ENCODE peak calls at places on chromosomes 16 and 17, in eight cellular contexts. One of them, this sample, is unnamed.

GRCh38 chr17:45902892-45903346 is 8.6 kb downstream of the MAPT start:
- DNase-seq in right lobe of liver: no peak
- DNase-seq in CD8-positive, alpha-beta T cell: no peak
- DNase-seq in cardiac muscle cell: no peak
- DNase-seq in heart right ventricle: no peak
- DNase-seq in AG09309: no peak
- DNase-seq in dorsolateral prefrontal cortex: no peak
- DNase-seq in fibroblast of mammary gland: no peak
- DNase-seq in this sample: no peak

GRCh38 chr16:12639044-12639443 is 164.6 kb downstream of the CPPED1 start:
- DNase-seq in right lobe of liver: no peak
- DNase-seq in CD8-positive, alpha-beta T cell: no peak
- DNase-seq in cardiac muscle cell: no peak
- DNase-seq in heart right ventricle: no peak
- DNase-seq in AG09309: peak
- DNase-seq in dorsolateral prefrontal cortex: no peak
- DNase-seq in fibroblast of mammary gland: peak
- DNase-seq in this sample: no peak

GRCh38 chr17:64547354-64547753 is 40.6 kb downstream of the CEP95 start:
- DNase-seq in right lobe of liver: no peak
- DNase-seq in CD8-positive, alpha-beta T cell: no peak
- DNase-seq in cardiac muscle cell: peak
- DNase-seq in heart right ventricle: no peak
- DNase-seq in AG09309: no peak
- DNase-seq in dorsolateral prefrontal cortex: no peak
- DNase-seq in fibroblast of mammary gland: no peak
- DNase-seq in this sample: no peak

GRCh38 chr17:79441607-79442006 is 169.2 kb downstream of the RBFOX3 start:
- DNase-seq in right lobe of liver: no peak
- DNase-seq in CD8-positive, alpha-beta T cell: no peak
- DNase-seq in cardiac muscle cell: no peak
- DNase-seq in heart right ventricle: no peak
- DNase-seq in AG09309: no peak
- DNase-seq in dorsolateral prefrontal cortex: no peak
- DNase-seq in fibroblast of mammary gland: no peak
- DNase-seq in this sample: no peak

GRCh38 chr16:48676836-48677235 is 66.9 kb upstream of the N4BP1 start:
- DNase-seq in right lobe of liver: no peak
- DNase-seq in CD8-positive, alpha-beta T cell: no peak
- DNase-seq in cardiac muscle cell: no peak
- DNase-seq in heart right ventricle: no peak
- DNase-seq in AG09309: no peak
- DNase-seq in dorsolateral prefrontal cortex: no peak
- DNase-seq in fibroblast of mammary gland: peak
- DNase-seq in this sample: no peak

GRCh38 chr17:7750321-7750821 is 32.8 kb downstream of the DNAH2 start:
- DNase-seq in right lobe of liver: no peak
- DNase-seq in CD8-positive, alpha-beta T cell: no peak
- DNase-seq in cardiac muscle cell: no peak
- DNase-seq in heart right ventricle: no peak
- DNase-seq in AG09309: peak
- DNase-seq in dorsolateral prefrontal cortex: no peak
- DNase-seq in fibroblast of mammary gland: peak
- DNase-seq in this sample: no peak

GRCh38 chr17:30477758-30478115 is 529 bp downstream of the GOSR1 start:
- DNase-seq in right lobe of liver: no peak
- DNase-seq in CD8-positive, alpha-beta T cell: no peak
- DNase-seq in cardiac muscle cell: no peak
- DNase-seq in heart right ventricle: no peak
- DNase-seq in AG09309: no peak
- DNase-seq in dorsolateral prefrontal cortex: no peak
- DNase-seq in fibroblast of mammary gland: peak
- DNase-seq in this sample: no peak

GRCh38 chr17:9342225-9342624 is 233.4 kb downstream of the STX8 start:
- DNase-seq in right lobe of liver: no peak
- DNase-seq in CD8-positive, alpha-beta T cell: no peak
- DNase-seq in cardiac muscle cell: no peak
- DNase-seq in heart right ventricle: no peak
- DNase-seq in AG09309: no peak
- DNase-seq in dorsolateral prefrontal cortex: no peak
- DNase-seq in fibroblast of mammary gland: no peak
- DNase-seq in this sample: no peak

GRCh38 chr16:22754577-22754976 is 59.4 kb upstream of the HS3ST2 start:
- DNase-seq in right lobe of liver: no peak
- DNase-seq in CD8-positive, alpha-beta T cell: no peak
- DNase-seq in cardiac muscle cell: no peak
- DNase-seq in heart right ventricle: no peak
- DNase-seq in AG09309: no peak
- DNase-seq in dorsolateral prefrontal cortex: no peak
- DNase-seq in fibroblast of mammary gland: no peak
- DNase-seq in this sample: no peak

GRCh38 chr16:89037261-89038152 is 56.1 kb upstream of the ACSF3 start:
- DNase-seq in right lobe of liver: peak
- DNase-seq in CD8-positive, alpha-beta T cell: no peak
- DNase-seq in cardiac muscle cell: peak
- DNase-seq in heart right ventricle: peak
- DNase-seq in AG09309: no peak
- DNase-seq in dorsolateral prefrontal cortex: no peak
- DNase-seq in fibroblast of mammary gland: peak
- DNase-seq in this sample: peak

GRCh38 chr16:73032548-73033270 is 15.2 kb downstream of the ZFHX3 start:
- DNase-seq in right lobe of liver: no peak
- DNase-seq in CD8-positive, alpha-beta T cell: no peak
- DNase-seq in cardiac muscle cell: peak
- DNase-seq in heart right ventricle: no peak
- DNase-seq in AG09309: no peak
- DNase-seq in dorsolateral prefrontal cortex: no peak
- DNase-seq in fibroblast of mammary gland: no peak
- DNase-seq in this sample: no peak

GRCh38 chr17:66964930-66965800 is 658 bp downstream of the CACNG4 start:
- DNase-seq in right lobe of liver: no peak
- DNase-seq in CD8-positive, alpha-beta T cell: peak
- DNase-seq in cardiac muscle cell: peak
- DNase-seq in heart right ventricle: no peak
- DNase-seq in AG09309: no peak
- DNase-seq in dorsolateral prefrontal cortex: no peak
- DNase-seq in fibroblast of mammary gland: no peak
- DNase-seq in this sample: peak

GRCh38 chr16:70805787-70806186 is 4.8 kb upstream of the VAC14 start:
- DNase-seq in right lobe of liver: no peak
- DNase-seq in CD8-positive, alpha-beta T cell: no peak
- DNase-seq in cardiac muscle cell: no peak
- DNase-seq in heart right ventricle: no peak
- DNase-seq in AG09309: no peak
- DNase-seq in dorsolateral prefrontal cortex: no peak
- DNase-seq in fibroblast of mammary gland: peak
- DNase-seq in this sample: no peak

GRCh38 chr17:61400058-61400785 is 579 bp downstream of the TBX2 start:
- DNase-seq in right lobe of liver: no peak
- DNase-seq in CD8-positive, alpha-beta T cell: no peak
- DNase-seq in cardiac muscle cell: peak
- DNase-seq in heart right ventricle: no peak
- DNase-seq in AG09309: no peak
- DNase-seq in dorsolateral prefrontal cortex: no peak
- DNase-seq in fibroblast of mammary gland: no peak
- DNase-seq in this sample: no peak

GRCh38 chr17:61401280-61402072 is 1.8 kb downstream of the TBX2 start:
- DNase-seq in right lobe of liver: no peak
- DNase-seq in CD8-positive, alpha-beta T cell: no peak
- DNase-seq in cardiac muscle cell: peak
- DNase-seq in heart right ventricle: no peak
- DNase-seq in AG09309: no peak
- DNase-seq in dorsolateral prefrontal cortex: no peak
- DNase-seq in fibroblast of mammary gland: no peak
- DNase-seq in this sample: no peak

GRCh38 chr17:61400786-61401279 is 1.2 kb downstream of the TBX2 start:
- DNase-seq in right lobe of liver: no peak
- DNase-seq in CD8-positive, alpha-beta T cell: no peak
- DNase-seq in cardiac muscle cell: peak
- DNase-seq in heart right ventricle: no peak
- DNase-seq in AG09309: no peak
- DNase-seq in dorsolateral prefrontal cortex: no peak
- DNase-seq in fibroblast of mammary gland: no peak
- DNase-seq in this sample: peak

GRCh38 chr17:61398721-61399130 is 917 bp upstream of the TBX2 start:
- DNase-seq in right lobe of liver: no peak
- DNase-seq in CD8-positive, alpha-beta T cell: no peak
- DNase-seq in cardiac muscle cell: no peak
- DNase-seq in heart right ventricle: no peak
- DNase-seq in AG09309: no peak
- DNase-seq in dorsolateral prefrontal cortex: no peak
- DNase-seq in fibroblast of mammary gland: no peak
- DNase-seq in this sample: no peak

GRCh38 chr17:61399131-61400057 is at the start of gene TBX2:
- DNase-seq in right lobe of liver: peak
- DNase-seq in CD8-positive, alpha-beta T cell: no peak
- DNase-seq in cardiac muscle cell: peak
- DNase-seq in heart right ventricle: peak
- DNase-seq in AG09309: peak
- DNase-seq in dorsolateral prefrontal cortex: no peak
- DNase-seq in fibroblast of mammary gland: peak
- DNase-seq in this sample: peak
- H3K4me3 ChIP-seq in right lobe of liver: peak
- H3K4me3 ChIP-seq in CD8-positive, alpha-beta T cell: no peak
- H3K4me3 ChIP-seq in cardiac muscle cell: peak
- H3K4me3 ChIP-seq in heart right ventricle: peak
- H3K4me3 ChIP-seq in AG09309: peak
- H3K4me3 ChIP-seq in dorsolateral prefrontal cortex: peak
- H3K4me3 ChIP-seq in fibroblast of mammary gland: peak
- H3K4me3 ChIP-seq in this sample: peak

DNA sequence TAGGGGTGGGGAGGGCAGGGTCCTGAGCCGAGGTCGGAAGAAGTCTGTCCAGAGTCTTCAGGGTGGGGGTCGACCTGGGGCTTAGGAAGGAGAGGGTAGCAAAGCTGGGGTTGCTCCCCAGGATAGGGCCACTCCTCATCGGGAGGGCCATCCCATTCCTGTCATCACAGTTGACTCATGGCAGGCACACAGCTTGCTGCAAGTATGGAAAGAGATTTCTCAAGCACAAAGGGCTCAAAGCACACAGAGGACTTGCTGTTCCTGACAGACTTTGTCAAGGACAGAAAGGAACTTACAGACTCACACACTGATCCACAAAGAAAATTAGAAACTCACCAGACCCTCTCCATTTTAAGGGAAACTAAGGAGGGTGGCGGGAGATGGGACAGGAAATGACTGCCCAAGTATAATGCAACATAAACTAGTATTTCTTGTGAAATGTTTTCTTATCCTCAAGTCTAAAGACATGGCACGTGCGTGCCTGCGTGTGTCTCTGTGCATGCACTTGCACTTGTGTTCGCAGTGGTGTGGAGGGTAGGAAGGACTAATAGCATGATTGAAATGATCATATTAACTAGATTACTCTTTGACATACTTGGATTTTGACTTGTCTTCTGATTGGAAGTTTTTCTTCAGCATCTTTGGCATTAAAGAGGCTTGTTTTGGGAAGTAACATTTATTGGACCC is 2.4 kb downstream of the AOC2 start:
- DNase-seq in right lobe of liver: no peak
- DNase-seq in CD8-positive, alpha-beta T cell: no peak
- DNase-seq in cardiac muscle cell: no peak
- DNase-seq in heart right ventricle: no peak
- DNase-seq in AG09309: peak
- DNase-seq in dorsolateral prefrontal cortex: no peak
- DNase-seq in fibroblast of mammary gland: peak
- DNase-seq in this sample: no peak
- TF ChIP-seq CTCF in right lobe of liver: no peak
- TF ChIP-seq CTCF in CD8-positive, alpha-beta T cell: no peak
- TF ChIP-seq CTCF in cardiac muscle cell: no peak
- TF ChIP-seq CTCF in heart right ventricle: no peak
- TF ChIP-seq CTCF in AG09309: no peak
- TF ChIP-seq CTCF in dorsolateral prefrontal cortex: no peak
- TF ChIP-seq CTCF in fibroblast of mammary gland: no peak
- TF ChIP-seq CTCF in this sample: no peak

GRCh38 chr17:38559025-38559879 is 46.5 kb downstream of the SRCIN1 start:
- DNase-seq in right lobe of liver: peak
- DNase-seq in CD8-positive, alpha-beta T cell: peak
- DNase-seq in cardiac muscle cell: peak
- DNase-seq in heart right ventricle: peak
- DNase-seq in AG09309: no peak
- DNase-seq in dorsolateral prefrontal cortex: peak
- DNase-seq in fibroblast of mammary gland: peak
- DNase-seq in this sample: peak

GRCh38 chr17:38556234-38556633 is 49.5 kb downstream of the SRCIN1 start:
- DNase-seq in right lobe of liver: no peak
- DNase-seq in CD8-positive, alpha-beta T cell: no peak
- DNase-seq in cardiac muscle cell: no peak
- DNase-seq in heart right ventricle: no peak
- DNase-seq in AG09309: no peak
- DNase-seq in dorsolateral prefrontal cortex: no peak
- DNase-seq in fibroblast of mammary gland: no peak
- DNase-seq in this sample: no peak

GRCh38 chr17:38558751-38559024 is 47.1 kb downstream of the SRCIN1 start:
- DNase-seq in right lobe of liver: no peak
- DNase-seq in CD8-positive, alpha-beta T cell: no peak
- DNase-seq in cardiac muscle cell: no peak
- DNase-seq in heart right ventricle: no peak
- DNase-seq in AG09309: no peak
- DNase-seq in dorsolateral prefrontal cortex: no peak
- DNase-seq in fibroblast of mammary gland: no peak
- DNase-seq in this sample: no peak

GRCh38 chr17:38557836-38558750 is 47.7 kb downstream of the SRCIN1 start:
- DNase-seq in right lobe of liver: peak
- DNase-seq in CD8-positive, alpha-beta T cell: peak
- DNase-seq in cardiac muscle cell: peak
- DNase-seq in heart right ventricle: peak
- DNase-seq in AG09309: peak
- DNase-seq in dorsolateral prefrontal cortex: peak
- DNase-seq in fibroblast of mammary gland: peak
- DNase-seq in this sample: peak

GRCh38 chr17:38557395-38557794 is 48.4 kb downstream of the SRCIN1 start:
- DNase-seq in right lobe of liver: no peak
- DNase-seq in CD8-positive, alpha-beta T cell: no peak
- DNase-seq in cardiac muscle cell: no peak
- DNase-seq in heart right ventricle: no peak
- DNase-seq in AG09309: no peak
- DNase-seq in dorsolateral prefrontal cortex: no peak
- DNase-seq in fibroblast of mammary gland: no peak
- DNase-seq in this sample: no peak
- H3K4me3 ChIP-seq in right lobe of liver: peak
- H3K4me3 ChIP-seq in CD8-positive, alpha-beta T cell: no peak
- H3K4me3 ChIP-seq in cardiac muscle cell: no peak
- H3K4me3 ChIP-seq in heart right ventricle: no peak
- H3K4me3 ChIP-seq in AG09309: no peak
- H3K4me3 ChIP-seq in dorsolateral prefrontal cortex: peak
- H3K4me3 ChIP-seq in fibroblast of mammary gland: no peak
- H3K4me3 ChIP-seq in this sample: no peak

DNA sequence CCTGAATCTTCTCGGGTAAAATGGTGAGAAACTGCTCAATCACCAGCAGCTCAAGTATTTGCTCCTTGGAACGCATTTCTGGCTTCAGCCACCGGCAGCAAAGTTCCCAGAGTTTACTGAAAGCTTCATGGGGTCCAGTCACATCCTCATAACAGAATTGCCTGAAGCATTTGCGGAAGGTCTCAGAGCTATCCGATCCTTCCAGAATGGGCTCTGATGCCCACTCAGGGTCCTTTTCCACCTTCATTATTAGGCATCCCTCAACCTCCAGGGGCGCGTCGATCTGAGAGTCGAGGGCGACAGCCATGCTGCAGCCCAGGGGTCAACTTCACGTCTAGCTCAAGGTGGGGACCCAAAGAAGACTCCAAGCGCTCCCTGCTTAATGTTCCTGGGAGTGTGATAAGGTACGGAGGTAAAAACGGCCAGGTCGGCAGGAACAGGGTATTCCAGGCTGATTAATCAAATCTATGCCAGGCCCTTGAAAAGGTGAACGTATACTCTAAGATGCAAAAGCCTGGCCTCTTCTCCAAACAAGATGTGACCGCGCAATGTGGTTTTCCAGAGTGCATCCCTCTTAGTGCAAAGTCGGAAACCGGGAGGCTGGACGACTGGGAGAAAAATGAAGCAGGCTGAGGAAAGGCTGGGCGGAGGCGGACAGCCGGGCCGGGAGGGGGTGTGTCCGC is 683 bp downstream of the ZKSCAN2 start:
- DNase-seq in right lobe of liver: no peak
- DNase-seq in CD8-positive, alpha-beta T cell: no peak
- DNase-seq in cardiac muscle cell: peak
- DNase-seq in heart right ventricle: peak
- DNase-seq in AG09309: no peak
- DNase-seq in dorsolateral prefrontal cortex: no peak
- DNase-seq in fibroblast of mammary gland: no peak
- DNase-seq in this sample: peak
- TF ChIP-seq CTCF in right lobe of liver: no peak
- TF ChIP-seq CTCF in CD8-positive, alpha-beta T cell: no peak
- TF ChIP-seq CTCF in cardiac muscle cell: peak
- TF ChIP-seq CTCF in heart right ventricle: no peak
- TF ChIP-seq CTCF in AG09309: no peak
- TF ChIP-seq CTCF in dorsolateral prefrontal cortex: no peak
- TF ChIP-seq CTCF in fibroblast of mammary gland: no peak
- TF ChIP-seq CTCF in this sample: no peak